ENCODE peak calls at places on chromosomes 5 and 9, in six cellular contexts. M, F, B, D, L and X are unnamed samples.

GRCh38 chr9:124208571-124208970 is 49.2 kb upstream of the NEK6 start:
- DNase-seq in L (peak), B (no peak), M (no peak), F (no peak), D (no peak), X (no peak)

GRCh38 chr5:131979816-131980215 is 31.6 kb downstream of the ACSL6 start:
- DNase-seq in L (no peak), B (no peak), F (no peak), M (no peak), D (no peak), X (no peak)

GRCh38 chr5:112267231-112267630 is 151.8 kb downstream of the EPB41L4A start:
- DNase-seq in M (no peak), F (no peak), B (no peak), D (no peak), L (no peak), X (no peak)

GRCh38 chr9:95626885-95627558 is 110.3 kb upstream of the PTCH1 start:
- DNase-seq in B (peak), L (peak), D (peak), F (no peak), M (no peak), X (peak)

GRCh38 chr5:173888473-173889135 is 455 bp downstream of the CPEB4 start:
- DNase-seq in L (peak), M (no peak), D (peak), F (peak), B (peak), X (no peak)

GRCh38 chr5:150458819-150459557 is 9.4 kb upstream of the RPS14 start:
- DNase-seq in D (peak), F (peak), M (no peak), L (peak), B (peak), X (peak)

GRCh38 chr5:138647261-138647788 is 72.1 kb upstream of the HSPA9 start:
- DNase-seq in F (peak), D (no peak), L (no peak), M (no peak), B (no peak), X (no peak)

GRCh38 chr9:7104625-7105024 is 346.9 kb downstream of the KDM4C start:
- DNase-seq in L (no peak), B (no peak), M (no peak), F (no peak), D (no peak), X (no peak)

GRCh38 chr5:122064992-122065391 is 13.1 kb downstream of the LOX start:
- DNase-seq in B (no peak), F (no peak), D (no peak), M (no peak), L (no peak), X (no peak)

GRCh38 chr5:115243412-115243811 is 19.3 kb downstream of the PGGT1B start:
- DNase-seq in D (no peak), M (no peak), F (peak), B (no peak), L (no peak), X (no peak)

GRCh38 chr9:92970467-92970923 is 23.2 kb downstream of the FGD3 start:
- DNase-seq in L (peak), B (peak), F (peak), D (no peak), M (no peak), X (no peak)

GRCh38 chr5:153969563-153969895 is 69.2 kb downstream of the FAM114A2 start:
- DNase-seq in L (no peak), B (no peak), M (no peak), D (no peak), F (no peak), X (no peak)

GRCh38 chr9:107368696-107369095 is 85.6 kb downstream of the RAD23B start:
- DNase-seq in F (peak), B (no peak), M (no peak), D (no peak), L (no peak), X (no peak)

GRCh38 chr9:114503522-114504340 is 1.5 kb downstream of the WHRN start:
- DNase-seq in F (no peak), M (no peak), B (no peak), L (no peak), D (no peak), X (no peak)

GRCh38 chr5:143680672-143681259 is 131.2 kb upstream of the HMHB1 start:
- DNase-seq in M (no peak), B (no peak), L (no peak), D (no peak), F (no peak), X (no peak)

GRCh38 chr5:6188344-6188743 is 190.0 kb downstream of the MED10 start:
- DNase-seq in F (no peak), B (no peak), D (no peak), L (no peak), M (no peak), X (no peak)

GRCh38 chr9:5013379-5013778 is 28.3 kb downstream of the JAK2 start:
- DNase-seq in F (peak), M (no peak), D (no peak), L (no peak), B (no peak), X (no peak)

GRCh38 chr5:179304466-179304865 is 40.8 kb downstream of the ADAMTS2 start:
- DNase-seq in L (no peak), M (no peak), D (no peak), B (no peak), F (peak), X (no peak)

GRCh38 chr9:70814597-70814996 is 306.8 kb downstream of the TRPM3 start:
- DNase-seq in D (no peak), B (no peak), M (no peak), L (no peak), F (no peak), X (no peak)

GRCh38 chr5:124461857-124462423 is 284.5 kb downstream of the ZNF608 start:
- DNase-seq in M (no peak), D (no peak), B (no peak), L (no peak), F (no peak), X (no peak)

GRCh38 chr9:98887918-98888510 is 55.7 kb upstream of the COL15A1 start:
- DNase-seq in B (no peak), F (peak), D (no peak), M (no peak), L (no peak), X (no peak)

GRCh38 chr9:96510258-96510657 is 60.3 kb downstream of the HABP4 start:
- DNase-seq in F (no peak), B (no peak), L (no peak), D (no peak), M (no peak), X (no peak)

GRCh38 chr5:139394123-139394653 is 716 bp downstream of the PROB1 start:
- DNase-seq in M (no peak), F (no peak), B (no peak), D (peak), L (peak), X (peak)

GRCh38 chr9:72193478-72193881 is 44.2 kb downstream of the GDA start:
- DNase-seq in L (no peak), M (no peak), D (no peak), F (no peak), B (no peak), X (no peak)

GRCh38 chr9:113480612-113481011 is 17.1 kb downstream of the RGS3 start:
- DNase-seq in F (no peak), M (no peak), L (no peak), D (no peak), B (no peak), X (no peak)

GRCh38 chr9:7328453-7328852 is 471.1 kb downstream of the DMAC1 start:
- DNase-seq in L (no peak), D (no peak), F (no peak), B (no peak), M (no peak), X (no peak)

GRCh38 chr5:71767661-71768060 is 48.6 kb downstream of the CARTPT start:
- DNase-seq in B (no peak), F (peak), L (no peak), M (no peak), D (no peak), X (no peak)

GRCh38 chr9:22036866-22037626 is 27.9 kb upstream of the CDKN2B start:
- DNase-seq in M (no peak), B (peak), F (peak), D (no peak), L (no peak), X (no peak)

GRCh38 chr5:112338681-112339337 is 80.3 kb downstream of the EPB41L4A start:
- DNase-seq in M (peak), B (no peak), F (peak), L (no peak), D (no peak), X (no peak)

GRCh38 chr9:73073337-73074175 is 78.1 kb upstream of the ANXA1 start:
- DNase-seq in L (no peak), F (no peak), D (no peak), B (no peak), M (no peak), X (no peak)

GRCh38 chr5:82984786-82985762 is 92.1 kb downstream of the TMEM167A start:
- DNase-seq in B (no peak), F (no peak), M (no peak), D (no peak), L (no peak), X (no peak)

GRCh38 chr9:16033253-16033652 is 480.4 kb downstream of the CCDC171 start:
- DNase-seq in D (no peak), B (no peak), M (no peak), F (no peak), L (no peak), X (no peak)

GRCh38 chr9:79308012-79308411 is 263.8 kb upstream of the TLE4 start:
- DNase-seq in D (no peak), F (no peak), L (no peak), B (no peak), M (no peak), X (no peak)

GRCh38 chr9:134083451-134083850 is 15.6 kb upstream of the BRD3 start:
- DNase-seq in M (no peak), L (no peak), F (no peak), B (no peak), D (no peak), X (no peak)

GRCh38 chr5:160020266-160020770 is 11.4 kb downstream of the TTC1 start:
- DNase-seq in F (no peak), M (no peak), D (no peak), B (no peak), L (no peak), X (no peak)

GRCh38 chr9:134099123-134099761 is 31.4 kb upstream of the BRD3 start:
- DNase-seq in L (peak), M (peak), B (peak), F (peak), D (no peak), X (no peak)

DNA sequence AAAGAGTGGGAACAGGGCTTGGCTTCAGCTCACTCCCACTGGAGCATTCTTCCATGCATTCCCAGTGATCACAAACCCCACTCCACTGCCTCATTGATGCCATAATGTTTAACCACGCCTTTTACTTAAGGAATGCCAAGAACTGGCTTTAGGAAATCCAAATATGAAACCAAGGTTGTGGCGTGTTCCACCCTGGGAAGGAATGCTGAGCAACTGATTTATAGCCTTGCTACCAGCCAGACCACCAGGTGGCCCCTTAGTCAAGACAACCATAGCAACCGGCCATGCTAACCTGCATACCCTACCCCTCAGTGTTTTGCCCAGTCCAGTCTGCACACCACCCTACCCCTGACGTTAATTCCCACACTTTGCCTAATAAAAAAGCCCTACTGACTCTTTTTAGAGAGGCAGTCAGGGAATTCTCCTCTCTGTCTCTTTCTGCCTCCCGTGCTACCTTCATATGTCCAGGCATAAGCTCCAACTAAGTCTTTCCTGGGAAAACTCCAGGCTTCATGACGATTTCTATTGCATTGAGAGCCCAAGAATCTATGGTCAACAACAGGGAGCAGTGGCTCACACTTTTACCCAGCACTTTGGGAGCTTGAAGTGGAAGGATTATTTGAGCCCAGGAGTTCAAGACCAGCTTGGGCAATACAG is 27.0 kb upstream of the PRRC2B start:
- DNase-seq in F (peak), M (no peak), B (peak), L (peak), D (no peak), X (no peak)
- TF ChIP-seq CTCF in F (peak), M (peak), B (no peak), L (no peak), D (peak), X (no peak)

GRCh38 chr5:148815578-148815977 is 10.8 kb upstream of the ADRB2 start:
- DNase-seq in F (no peak), B (no peak), D (no peak), M (no peak), L (no peak), X (no peak)

GRCh38 chr5:148816357-148816756 is 10.1 kb upstream of the ADRB2 start:
- DNase-seq in M (no peak), L (no peak), F (no peak), B (no peak), D (no peak), X (no peak)

GRCh38 chr5:148816822-148817221 is 9.6 kb upstream of the ADRB2 start:
- DNase-seq in D (no peak), F (no peak), M (no peak), L (no peak), B (no peak), X (no peak)

GRCh38 chr5:148817606-148818005 is 8.8 kb upstream of the ADRB2 start:
- DNase-seq in M (no peak), D (no peak), B (no peak), F (no peak), L (no peak), X (no peak)

DNA sequence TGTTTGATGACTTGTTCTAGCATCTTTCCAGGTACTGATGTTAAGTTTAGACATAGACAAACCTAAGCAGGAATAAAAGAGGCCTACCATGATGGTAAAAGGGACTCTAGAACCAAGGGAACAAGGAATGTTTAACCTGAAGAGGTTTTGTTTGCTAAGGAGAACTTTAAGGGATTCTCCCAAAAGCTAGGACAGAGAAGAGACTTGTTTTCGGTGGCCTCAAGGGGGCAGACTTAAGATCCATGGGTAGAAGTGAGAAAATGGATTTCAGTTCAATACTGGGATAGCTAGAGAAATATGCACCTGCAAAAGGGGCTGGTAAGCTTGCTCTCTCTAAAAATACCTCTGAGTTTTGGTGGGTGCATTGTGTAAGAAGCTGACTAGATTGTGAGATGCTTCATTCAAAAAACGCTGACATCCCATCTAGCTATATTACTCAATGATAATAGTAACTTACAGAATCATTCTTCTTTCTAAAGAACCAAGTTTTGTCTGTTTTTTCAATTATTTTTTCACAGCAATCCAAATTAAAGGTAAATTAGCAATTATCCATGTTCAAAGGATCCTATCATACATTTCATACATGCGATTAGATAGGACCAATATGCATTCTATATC is 5.5 kb upstream of the ADRB2 start:
- DNase-seq in F (peak), M (no peak), D (no peak), B (no peak), L (no peak), X (no peak)
- TF ChIP-seq CTCF in F (peak), M (peak), D (peak), B (no peak), L (peak), X (peak)

GRCh38 chr5:14577079-14577725 is 4.4 kb upstream of the OTULINL start:
- DNase-seq in F (no peak), M (no peak), L (no peak), B (no peak), D (no peak), X (no peak)
- TF ChIP-seq CTCF in F (no peak), M (no peak), L (no peak), B (no peak), D (no peak), X (no peak)

DNA sequence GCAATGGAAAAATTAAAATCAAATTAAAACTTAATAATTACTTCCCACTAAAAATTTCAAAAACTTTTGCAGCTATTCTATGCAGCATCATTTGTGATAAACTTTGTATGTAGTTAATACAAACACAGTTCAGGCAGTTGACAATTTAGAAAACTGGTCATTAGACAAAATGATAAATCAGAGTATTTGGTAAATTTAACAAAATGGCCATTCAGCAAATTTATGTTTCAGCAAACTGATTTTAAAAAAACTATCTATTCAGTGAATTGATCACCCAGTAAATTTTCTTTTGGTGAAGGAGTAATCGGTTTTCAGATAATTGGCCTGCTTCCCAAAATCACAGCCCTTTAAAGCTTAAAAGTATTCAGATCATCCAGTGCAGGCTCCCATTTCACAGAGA is 116.3 kb downstream of the RFX3 start:
- DNase-seq in B (no peak), L (no peak), D (no peak), M (no peak), F (no peak), X (no peak)
- TF ChIP-seq CTCF in B (no peak), L (no peak), D (no peak), M (no peak), F (no peak), X (no peak)

GRCh38 chr5:819078-819477 is 31.7 kb downstream of the ZDHHC11 start:
- DNase-seq in F (no peak), M (no peak), B (no peak), L (no peak), D (no peak), X (no peak)

GRCh38 chr5:820245-820644 is 30.5 kb downstream of the ZDHHC11 start:
- DNase-seq in M (no peak), D (no peak), F (no peak), L (no peak), B (no peak), X (no peak)

GRCh38 chr5:816176-816575 is 31.6 kb upstream of the ZDHHC11B start:
- DNase-seq in M (no peak), F (no peak), L (no peak), B (no peak), D (no peak), X (no peak)

DNA sequence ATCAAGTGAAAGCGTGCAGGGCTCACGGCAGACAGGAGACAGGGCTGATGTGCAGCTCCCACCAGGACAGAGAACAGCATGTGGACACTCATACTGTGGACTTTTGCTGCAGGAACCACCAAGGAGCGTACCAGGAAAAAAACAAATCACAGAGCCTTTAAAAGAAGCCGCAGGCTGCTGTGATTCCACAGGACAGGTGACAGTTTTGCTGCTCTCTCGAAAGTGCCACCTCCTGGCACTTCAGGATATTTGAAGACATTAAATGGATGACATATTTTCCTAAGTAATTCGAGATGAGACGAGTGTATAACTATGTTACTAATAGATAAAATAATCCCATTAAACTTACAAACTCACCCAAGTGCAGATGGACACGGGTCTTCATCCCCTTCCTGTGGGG is 29.3 kb downstream of the ZDHHC11 start:
- DNase-seq in M (no peak), B (no peak), F (no peak), L (no peak), D (no peak), X (no peak)
- TF ChIP-seq CTCF in M (no peak), B (no peak), F (no peak), L (no peak), D (no peak), X (no peak)

GRCh38 chr9:37916471-37917314 is 12.8 kb upstream of the SLC25A51 start:
- DNase-seq in L (no peak), D (no peak), B (no peak), F (peak), M (no peak), X (no peak)

GRCh38 chr9:37914701-37915358 is 10.9 kb upstream of the SLC25A51 start:
- DNase-seq in B (no peak), D (no peak), F (no peak), L (no peak), M (no peak), X (no peak)

GRCh38 chr9:37913480-37914153 is 9.7 kb upstream of the SLC25A51 start:
- DNase-seq in B (peak), M (no peak), F (peak), L (peak), D (peak), X (peak)

GRCh38 chr9:37915911-37916470 is 12.1 kb upstream of the SLC25A51 start:
- DNase-seq in F (no peak), M (no peak), B (no peak), D (no peak), L (no peak), X (no peak)

DNA sequence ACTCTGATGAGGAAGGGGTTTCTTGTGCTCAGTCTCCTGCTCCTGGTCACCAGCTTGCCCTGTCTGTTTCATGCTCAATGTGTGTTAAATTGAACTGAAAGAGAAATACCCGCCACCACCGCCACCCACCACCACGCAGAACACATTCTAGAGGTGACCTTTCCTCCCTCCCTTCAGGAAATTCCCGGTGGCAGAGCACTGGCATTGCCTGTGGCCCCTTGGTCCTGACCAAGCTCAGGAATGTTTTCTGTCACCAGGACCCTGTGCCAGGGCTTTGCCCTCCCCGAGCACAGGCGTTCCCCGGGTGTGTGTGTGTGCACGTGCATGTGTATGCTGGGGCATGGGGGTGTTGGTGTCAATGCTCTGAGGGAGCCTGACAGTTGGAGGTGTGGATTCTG is 10.2 kb upstream of the SLC25A51 start:
- DNase-seq in L (no peak), F (no peak), D (no peak), B (no peak), M (no peak), X (no peak)
- TF ChIP-seq CTCF in L (no peak), F (no peak), D (no peak), B (no peak), M (no peak), X (no peak)

GRCh38 chr5:133867341-133867740 is 101.1 kb downstream of the C5orf15 start:
- DNase-seq in M (no peak), B (no peak), F (no peak), D (no peak), L (no peak), X (no peak)

GRCh38 chr5:133869675-133869978 is 98.8 kb downstream of the C5orf15 start:
- DNase-seq in M (no peak), D (peak), L (no peak), B (no peak), F (no peak), X (no peak)

GRCh38 chr5:133867851-133868545 is 100.4 kb downstream of the C5orf15 start:
- DNase-seq in F (no peak), D (no peak), M (no peak), B (no peak), L (no peak), X (no peak)

GRCh38 chr5:133870661-133871060 is 97.8 kb downstream of the C5orf15 start:
- DNase-seq in D (no peak), B (no peak), F (peak), L (no peak), M (peak), X (no peak)

GRCh38 chr5:133868946-133869674 is 99.3 kb downstream of the C5orf15 start:
- DNase-seq in L (peak), F (peak), M (no peak), B (peak), D (peak), X (peak)
- TF ChIP-seq CTCF in L (peak), F (peak), M (peak), B (peak), D (peak), X (peak)